ENCODE peak calls at places on chromosomes 7 and 10, in eight cellular contexts. One of them, this sample, is unnamed.

GRCh38 chr7:26782501-26782900 is 81.9 kb downstream of the SKAP2 start:
- DNase-seq in activated CD8-positive, alpha-beta T cell treated with anti-CD3 and anti-CD28 coated beads for 36 hours: no peak
- DNase-seq in B cell: no peak
- DNase-seq in GM13977: no peak
- DNase-seq in uterus: no peak
- DNase-seq in endothelial cell: no peak
- DNase-seq in type B pancreatic cell: no peak
- DNase-seq in upper lobe of right lung: no peak
- DNase-seq in this sample: no peak

GRCh38 chr10:129725011-129725410 is 239.1 kb downstream of the EBF3 start:
- DNase-seq in activated CD8-positive, alpha-beta T cell treated with anti-CD3 and anti-CD28 coated beads for 36 hours: no peak
- DNase-seq in B cell: no peak
- DNase-seq in GM13977: no peak
- DNase-seq in uterus: no peak
- DNase-seq in endothelial cell: no peak
- DNase-seq in type B pancreatic cell: peak
- DNase-seq in upper lobe of right lung: no peak
- DNase-seq in this sample: no peak

GRCh38 chr10:8037941-8038894 is 16.3 kb upstream of the GATA3 start:
- DNase-seq in activated CD8-positive, alpha-beta T cell treated with anti-CD3 and anti-CD28 coated beads for 36 hours: no peak
- DNase-seq in B cell: peak
- DNase-seq in GM13977: no peak
- DNase-seq in uterus: no peak
- DNase-seq in endothelial cell: no peak
- DNase-seq in type B pancreatic cell: no peak
- DNase-seq in upper lobe of right lung: no peak
- DNase-seq in this sample: peak

GRCh38 chr7:22013711-22014110 is 68.0 kb upstream of the CDCA7L start:
- DNase-seq in activated CD8-positive, alpha-beta T cell treated with anti-CD3 and anti-CD28 coated beads for 36 hours: no peak
- DNase-seq in B cell: no peak
- DNase-seq in GM13977: no peak
- DNase-seq in uterus: no peak
- DNase-seq in endothelial cell: no peak
- DNase-seq in type B pancreatic cell: no peak
- DNase-seq in upper lobe of right lung: no peak
- DNase-seq in this sample: no peak

GRCh38 chr10:49614242-49615198 is 683 bp downstream of the CHAT start:
- DNase-seq in activated CD8-positive, alpha-beta T cell treated with anti-CD3 and anti-CD28 coated beads for 36 hours: no peak
- DNase-seq in B cell: peak
- DNase-seq in GM13977: peak
- DNase-seq in uterus: no peak
- DNase-seq in endothelial cell: no peak
- DNase-seq in type B pancreatic cell: peak
- DNase-seq in upper lobe of right lung: peak
- DNase-seq in this sample: no peak

GRCh38 chr10:117896517-117896916 is 150.2 kb downstream of the RAB11FIP2 start:
- DNase-seq in activated CD8-positive, alpha-beta T cell treated with anti-CD3 and anti-CD28 coated beads for 36 hours: no peak
- DNase-seq in B cell: no peak
- DNase-seq in GM13977: no peak
- DNase-seq in uterus: no peak
- DNase-seq in endothelial cell: no peak
- DNase-seq in type B pancreatic cell: no peak
- DNase-seq in upper lobe of right lung: no peak
- DNase-seq in this sample: no peak

GRCh38 chr10:94088926-94089381 is 95.2 kb downstream of the PLCE1 start:
- DNase-seq in activated CD8-positive, alpha-beta T cell treated with anti-CD3 and anti-CD28 coated beads for 36 hours: no peak
- DNase-seq in B cell: no peak
- DNase-seq in GM13977: no peak
- DNase-seq in uterus: no peak
- DNase-seq in endothelial cell: no peak
- DNase-seq in type B pancreatic cell: no peak
- DNase-seq in upper lobe of right lung: no peak
- DNase-seq in this sample: no peak

GRCh38 chr7:1025747-1026581 is 18.4 kb upstream of the GPR146 start:
- DNase-seq in activated CD8-positive, alpha-beta T cell treated with anti-CD3 and anti-CD28 coated beads for 36 hours: no peak
- DNase-seq in B cell: no peak
- DNase-seq in GM13977: no peak
- DNase-seq in uterus: no peak
- DNase-seq in endothelial cell: no peak
- DNase-seq in type B pancreatic cell: no peak
- DNase-seq in upper lobe of right lung: no peak
- DNase-seq in this sample: no peak

GRCh38 chr7:74606101-74606908 is 51.2 kb upstream of the GTF2I start:
- DNase-seq in activated CD8-positive, alpha-beta T cell treated with anti-CD3 and anti-CD28 coated beads for 36 hours: peak
- DNase-seq in B cell: no peak
- DNase-seq in GM13977: peak
- DNase-seq in uterus: no peak
- DNase-seq in endothelial cell: peak
- DNase-seq in type B pancreatic cell: no peak
- DNase-seq in upper lobe of right lung: peak
- DNase-seq in this sample: peak

GRCh38 chr10:114367676-114368391 is 36.5 kb downstream of the AFAP1L2 start:
- DNase-seq in activated CD8-positive, alpha-beta T cell treated with anti-CD3 and anti-CD28 coated beads for 36 hours: no peak
- DNase-seq in B cell: no peak
- DNase-seq in GM13977: no peak
- DNase-seq in uterus: peak
- DNase-seq in endothelial cell: no peak
- DNase-seq in type B pancreatic cell: no peak
- DNase-seq in upper lobe of right lung: no peak
- DNase-seq in this sample: no peak

GRCh38 chr10:70494536-70494935 is 16.0 kb downstream of the PALD1 start:
- DNase-seq in activated CD8-positive, alpha-beta T cell treated with anti-CD3 and anti-CD28 coated beads for 36 hours: peak
- DNase-seq in B cell: no peak
- DNase-seq in GM13977: no peak
- DNase-seq in uterus: no peak
- DNase-seq in endothelial cell: no peak
- DNase-seq in type B pancreatic cell: no peak
- DNase-seq in upper lobe of right lung: no peak
- DNase-seq in this sample: no peak

GRCh38 chr10:33057620-33058019 is 99.6 kb upstream of the ITGB1 start:
- DNase-seq in activated CD8-positive, alpha-beta T cell treated with anti-CD3 and anti-CD28 coated beads for 36 hours: no peak
- DNase-seq in B cell: no peak
- DNase-seq in GM13977: no peak
- DNase-seq in uterus: no peak
- DNase-seq in endothelial cell: no peak
- DNase-seq in type B pancreatic cell: no peak
- DNase-seq in upper lobe of right lung: no peak
- DNase-seq in this sample: no peak

GRCh38 chr10:51892313-51892712 is 192.9 kb upstream of the CSTF2T start:
- DNase-seq in activated CD8-positive, alpha-beta T cell treated with anti-CD3 and anti-CD28 coated beads for 36 hours: no peak
- DNase-seq in B cell: no peak
- DNase-seq in GM13977: no peak
- DNase-seq in uterus: no peak
- DNase-seq in endothelial cell: no peak
- DNase-seq in type B pancreatic cell: no peak
- DNase-seq in upper lobe of right lung: no peak
- DNase-seq in this sample: no peak

GRCh38 chr7:139231513-139232376 is 708 bp downstream of the UBN2 start:
- DNase-seq in activated CD8-positive, alpha-beta T cell treated with anti-CD3 and anti-CD28 coated beads for 36 hours: peak
- DNase-seq in B cell: no peak
- DNase-seq in GM13977: peak
- DNase-seq in uterus: peak
- DNase-seq in endothelial cell: peak
- DNase-seq in type B pancreatic cell: peak
- DNase-seq in upper lobe of right lung: peak
- DNase-seq in this sample: peak

GRCh38 chr10:104548090-104548489 is 93.0 kb upstream of the SORCS3 start:
- DNase-seq in activated CD8-positive, alpha-beta T cell treated with anti-CD3 and anti-CD28 coated beads for 36 hours: no peak
- DNase-seq in B cell: no peak
- DNase-seq in GM13977: no peak
- DNase-seq in uterus: no peak
- DNase-seq in endothelial cell: peak
- DNase-seq in type B pancreatic cell: peak
- DNase-seq in upper lobe of right lung: no peak
- DNase-seq in this sample: no peak

GRCh38 chr7:42932861-42933591 is 850 bp downstream of the MRPL32 start:
- DNase-seq in activated CD8-positive, alpha-beta T cell treated with anti-CD3 and anti-CD28 coated beads for 36 hours: no peak
- DNase-seq in B cell: no peak
- DNase-seq in GM13977: no peak
- DNase-seq in uterus: no peak
- DNase-seq in endothelial cell: no peak
- DNase-seq in type B pancreatic cell: no peak
- DNase-seq in upper lobe of right lung: no peak
- DNase-seq in this sample: no peak

GRCh38 chr10:93152136-93152535 is 78.4 kb downstream of the CYP26A1 start:
- DNase-seq in activated CD8-positive, alpha-beta T cell treated with anti-CD3 and anti-CD28 coated beads for 36 hours: no peak
- DNase-seq in B cell: no peak
- DNase-seq in GM13977: no peak
- DNase-seq in uterus: no peak
- DNase-seq in endothelial cell: no peak
- DNase-seq in type B pancreatic cell: no peak
- DNase-seq in upper lobe of right lung: no peak
- DNase-seq in this sample: no peak

GRCh38 chr10:75924309-75924920 is 493.0 kb downstream of the LRMDA start:
- DNase-seq in activated CD8-positive, alpha-beta T cell treated with anti-CD3 and anti-CD28 coated beads for 36 hours: no peak
- DNase-seq in B cell: no peak
- DNase-seq in GM13977: no peak
- DNase-seq in uterus: no peak
- DNase-seq in endothelial cell: no peak
- DNase-seq in type B pancreatic cell: no peak
- DNase-seq in upper lobe of right lung: no peak
- DNase-seq in this sample: no peak

GRCh38 chr10:75925999-75926398 is 494.6 kb downstream of the LRMDA start:
- DNase-seq in activated CD8-positive, alpha-beta T cell treated with anti-CD3 and anti-CD28 coated beads for 36 hours: no peak
- DNase-seq in B cell: no peak
- DNase-seq in GM13977: no peak
- DNase-seq in uterus: no peak
- DNase-seq in endothelial cell: no peak
- DNase-seq in type B pancreatic cell: no peak
- DNase-seq in upper lobe of right lung: no peak
- DNase-seq in this sample: no peak

GRCh38 chr10:75929630-75930161 is 498.3 kb downstream of the LRMDA start:
- DNase-seq in activated CD8-positive, alpha-beta T cell treated with anti-CD3 and anti-CD28 coated beads for 36 hours: no peak
- DNase-seq in B cell: no peak
- DNase-seq in GM13977: no peak
- DNase-seq in uterus: no peak
- DNase-seq in endothelial cell: no peak
- DNase-seq in type B pancreatic cell: no peak
- DNase-seq in upper lobe of right lung: no peak
- DNase-seq in this sample: no peak

GRCh38 chr10:75922435-75922834 is 491.0 kb downstream of the LRMDA start:
- DNase-seq in activated CD8-positive, alpha-beta T cell treated with anti-CD3 and anti-CD28 coated beads for 36 hours: no peak
- DNase-seq in B cell: no peak
- DNase-seq in GM13977: no peak
- DNase-seq in uterus: no peak
- DNase-seq in endothelial cell: no peak
- DNase-seq in type B pancreatic cell: no peak
- DNase-seq in upper lobe of right lung: no peak
- DNase-seq in this sample: no peak

DNA sequence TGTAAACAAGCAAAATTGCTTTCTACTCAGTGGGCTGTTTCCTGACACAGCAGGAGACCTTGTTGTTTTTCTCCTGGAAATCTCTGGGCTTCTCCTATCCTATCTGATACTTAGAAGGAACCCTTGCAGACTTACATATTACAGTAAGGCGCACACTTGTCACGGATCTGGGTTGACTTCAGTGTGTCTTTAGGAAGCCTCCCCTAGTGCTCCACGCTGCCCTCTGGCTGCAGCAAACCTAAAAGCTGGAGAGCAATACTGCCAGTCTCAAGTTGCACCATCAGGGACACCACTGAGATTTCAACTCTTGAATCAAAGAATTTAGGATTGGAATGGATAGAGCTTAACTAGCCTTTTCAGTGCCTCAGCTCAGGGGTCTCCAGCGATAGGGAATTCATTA is 495.3 kb downstream of the LRMDA start:
- DNase-seq in activated CD8-positive, alpha-beta T cell treated with anti-CD3 and anti-CD28 coated beads for 36 hours: peak
- DNase-seq in B cell: no peak
- DNase-seq in GM13977: no peak
- DNase-seq in uterus: peak
- DNase-seq in endothelial cell: no peak
- DNase-seq in type B pancreatic cell: no peak
- DNase-seq in upper lobe of right lung: no peak
- DNase-seq in this sample: no peak
- TF ChIP-seq CTCF in activated CD8-positive, alpha-beta T cell treated with anti-CD3 and anti-CD28 coated beads for 36 hours: no peak
- TF ChIP-seq CTCF in B cell: no peak
- TF ChIP-seq CTCF in GM13977: no peak
- TF ChIP-seq CTCF in uterus: peak
- TF ChIP-seq CTCF in endothelial cell: no peak
- TF ChIP-seq CTCF in type B pancreatic cell: no peak
- TF ChIP-seq CTCF in upper lobe of right lung: no peak
- TF ChIP-seq CTCF in this sample: peak

GRCh38 chr7:51645707-51646298 is 329.2 kb upstream of the COBL start:
- DNase-seq in activated CD8-positive, alpha-beta T cell treated with anti-CD3 and anti-CD28 coated beads for 36 hours: no peak
- DNase-seq in B cell: no peak
- DNase-seq in GM13977: no peak
- DNase-seq in uterus: no peak
- DNase-seq in endothelial cell: no peak
- DNase-seq in type B pancreatic cell: no peak
- DNase-seq in upper lobe of right lung: no peak
- DNase-seq in this sample: no peak
- TF ChIP-seq CTCF in activated CD8-positive, alpha-beta T cell treated with anti-CD3 and anti-CD28 coated beads for 36 hours: no peak
- TF ChIP-seq CTCF in B cell: no peak
- TF ChIP-seq CTCF in GM13977: no peak
- TF ChIP-seq CTCF in uterus: no peak
- TF ChIP-seq CTCF in endothelial cell: no peak
- TF ChIP-seq CTCF in type B pancreatic cell: no peak
- TF ChIP-seq CTCF in upper lobe of right lung: no peak
- TF ChIP-seq CTCF in this sample: no peak

GRCh38 chr7:85033263-85033662 is 153.6 kb downstream of the SEMA3D start:
- DNase-seq in activated CD8-positive, alpha-beta T cell treated with anti-CD3 and anti-CD28 coated beads for 36 hours: no peak
- DNase-seq in B cell: no peak
- DNase-seq in GM13977: no peak
- DNase-seq in uterus: no peak
- DNase-seq in endothelial cell: no peak
- DNase-seq in type B pancreatic cell: no peak
- DNase-seq in upper lobe of right lung: no peak
- DNase-seq in this sample: no peak
- TF ChIP-seq CTCF in activated CD8-positive, alpha-beta T cell treated with anti-CD3 and anti-CD28 coated beads for 36 hours: no peak
- TF ChIP-seq CTCF in B cell: no peak
- TF ChIP-seq CTCF in GM13977: no peak
- TF ChIP-seq CTCF in uterus: no peak
- TF ChIP-seq CTCF in endothelial cell: no peak
- TF ChIP-seq CTCF in type B pancreatic cell: no peak
- TF ChIP-seq CTCF in upper lobe of right lung: no peak
- TF ChIP-seq CTCF in this sample: no peak

GRCh38 chr7:98870807-98871491 is 1.1 kb upstream of the TMEM130 start:
- DNase-seq in activated CD8-positive, alpha-beta T cell treated with anti-CD3 and anti-CD28 coated beads for 36 hours: no peak
- DNase-seq in B cell: no peak
- DNase-seq in GM13977: no peak
- DNase-seq in uterus: no peak
- DNase-seq in endothelial cell: no peak
- DNase-seq in type B pancreatic cell: no peak
- DNase-seq in upper lobe of right lung: peak
- DNase-seq in this sample: peak

GRCh38 chr7:98869374-98870070 is at the start of gene TMEM130:
- DNase-seq in activated CD8-positive, alpha-beta T cell treated with anti-CD3 and anti-CD28 coated beads for 36 hours: no peak
- DNase-seq in B cell: no peak
- DNase-seq in GM13977: no peak
- DNase-seq in uterus: no peak
- DNase-seq in endothelial cell: no peak
- DNase-seq in type B pancreatic cell: no peak
- DNase-seq in upper lobe of right lung: peak
- DNase-seq in this sample: peak

GRCh38 chr7:98874942-98875341 is 3.4 kb upstream of the TRRAP start:
- DNase-seq in activated CD8-positive, alpha-beta T cell treated with anti-CD3 and anti-CD28 coated beads for 36 hours: no peak
- DNase-seq in B cell: no peak
- DNase-seq in GM13977: no peak
- DNase-seq in uterus: no peak
- DNase-seq in endothelial cell: no peak
- DNase-seq in type B pancreatic cell: no peak
- DNase-seq in upper lobe of right lung: no peak
- DNase-seq in this sample: no peak

GRCh38 chr7:98870071-98870651 is 347 bp upstream of the TMEM130 start:
- DNase-seq in activated CD8-positive, alpha-beta T cell treated with anti-CD3 and anti-CD28 coated beads for 36 hours: peak
- DNase-seq in B cell: peak
- DNase-seq in GM13977: peak
- DNase-seq in uterus: peak
- DNase-seq in endothelial cell: no peak
- DNase-seq in type B pancreatic cell: no peak
- DNase-seq in upper lobe of right lung: peak
- DNase-seq in this sample: peak

GRCh38 chr7:98872328-98872924 is 2.6 kb upstream of the TMEM130 start:
- DNase-seq in activated CD8-positive, alpha-beta T cell treated with anti-CD3 and anti-CD28 coated beads for 36 hours: peak
- DNase-seq in B cell: no peak
- DNase-seq in GM13977: no peak
- DNase-seq in uterus: no peak
- DNase-seq in endothelial cell: no peak
- DNase-seq in type B pancreatic cell: no peak
- DNase-seq in upper lobe of right lung: peak
- DNase-seq in this sample: no peak
- TF ChIP-seq CTCF in activated CD8-positive, alpha-beta T cell treated with anti-CD3 and anti-CD28 coated beads for 36 hours: peak
- TF ChIP-seq CTCF in B cell: peak
- TF ChIP-seq CTCF in GM13977: peak
- TF ChIP-seq CTCF in uterus: no peak
- TF ChIP-seq CTCF in endothelial cell: peak
- TF ChIP-seq CTCF in type B pancreatic cell: peak
- TF ChIP-seq CTCF in upper lobe of right lung: peak
- TF ChIP-seq CTCF in this sample: peak

This sample was measured in GM10248.